ENCODE peak calls at places on chromosomes 11 and 22, in four cellular contexts. C is neural crest cell, X is AG08395, N is iPS-NIHi11. S is an unnamed sample.
A peak's percentile ranks its signal among the peaks of the same experiment; 100 is the strongest.

GRCh38 chr11:101478587-101479375 is 105.0 kb downstream of the TRPC6 start:
- DNase-seq in C (no peak), X (no peak), N (no peak), S (no peak)

GRCh38 chr11:67265633-67266423 is 445 bp upstream of the GRK2 start:
- DNase-seq in C (peak; percentile 82), X (peak; percentile 89), N (peak; percentile 93), S (peak; percentile 36)

GRCh38 chr11:1488575-1489180 is 2.1 kb upstream of the MOB2 start:
- DNase-seq in C (no peak), X (no peak), N (no peak), S (no peak)

GRCh38 chr22:41001722-41002122 is 50.5 kb downstream of the RBX1 start:
- DNase-seq in C (no peak), X (peak; percentile 44), N (no peak), S (no peak)

GRCh38 chr11:57402188-57403066 is 12.0 kb upstream of the PRG2 start:
- DNase-seq in C (no peak), X (no peak), N (no peak), S (no peak)

GRCh38 chr11:68591719-68592118 is 92.6 kb upstream of the GAL start:
- DNase-seq in C (no peak), X (no peak), N (no peak), S (no peak)

GRCh38 chr11:129270471-129270870 is 78.3 kb upstream of the ARHGAP32 start:
- DNase-seq in C (no peak), X (no peak), N (no peak), S (no peak)

GRCh38 chr11:125923633-125924032 is 19.3 kb downstream of the DDX25 start:
- DNase-seq in C (no peak), X (no peak), N (no peak), S (no peak)

GRCh38 chr11:36122715-36123114 is 166.5 kb downstream of the COMMD9 start:
- DNase-seq in C (no peak), X (no peak), N (no peak), S (peak; percentile 3)

GRCh38 chr11:58391879-58392278 is 14.8 kb downstream of the OR5B3 start:
- DNase-seq in C (no peak), X (no peak), N (no peak), S (peak; percentile 15)

GRCh38 chr22:17334983-17335382 is 34.3 kb upstream of the CECR2 start:
- DNase-seq in C (no peak), X (no peak), N (no peak), S (no peak)

GRCh38 chr11:131999084-131999483 is 628.7 kb downstream of the NTM start:
- DNase-seq in C (no peak), X (no peak), N (no peak), S (peak; percentile 12)

S was measured in fibroblast of gingiva.